ENCODE peak calls at places on chromosomes 5 and 9, in six cellular contexts. E, O, Y, X, C and D are unnamed samples.

GRCh38 chr5:26148569-26149107 is 889.7 kb downstream of the CDH9 start:
- DNase-seq in E (peak), O (no peak), Y (peak), X (no peak), C (peak), D (no peak)

GRCh38 chr5:65329266-65329665 is 152.5 kb downstream of the ADAMTS6 start:
- DNase-seq in E (peak), O (peak), Y (no peak), X (no peak), C (no peak), D (no peak)

GRCh38 chr9:127537014-127537413 is 75.1 kb upstream of the STXBP1 start:
- DNase-seq in E (no peak), O (peak), Y (no peak), X (peak), C (no peak), D (no peak)

GRCh38 chr9:87771251-87772006 is 45.5 kb downstream of the CTSL start:
- DNase-seq in E (peak), O (no peak), Y (peak), X (no peak), C (peak), D (no peak)

GRCh38 chr5:157550668-157551067 is 24.9 kb downstream of the ADAM19 start:
- DNase-seq in E (no peak), O (peak), Y (no peak), X (no peak), C (no peak), D (no peak)

GRCh38 chr5:145178667-145179523 is 656.2 kb downstream of the PRELID2 start:
- DNase-seq in E (peak), O (no peak), Y (no peak), X (no peak), C (peak), D (no peak)

GRCh38 chr5:139664273-139664693 is 16.1 kb downstream of the CXXC5 start:
- DNase-seq in E (no peak), O (no peak), Y (no peak), X (no peak), C (no peak), D (peak)

GRCh38 chr5:161286066-161286655 is 260.4 kb downstream of the GABRB2 start:
- DNase-seq in E (no peak), O (no peak), Y (no peak), X (no peak), C (no peak), D (no peak)

GRCh38 chr5:145981612-145982571 is 45.5 kb downstream of the SH3RF2 start:
- DNase-seq in E (no peak), O (no peak), Y (no peak), X (no peak), C (no peak), D (peak)

GRCh38 chr5:80034962-80035821 is at the start of gene THBS4:
- DNase-seq in E (peak), O (no peak), Y (peak), X (no peak), C (peak), D (no peak)

GRCh38 chr5:146052780-146053179 is 52.6 kb downstream of the PLAC8L1 start:
- DNase-seq in E (no peak), O (no peak), Y (no peak), X (no peak), C (peak), D (no peak)

DNA sequence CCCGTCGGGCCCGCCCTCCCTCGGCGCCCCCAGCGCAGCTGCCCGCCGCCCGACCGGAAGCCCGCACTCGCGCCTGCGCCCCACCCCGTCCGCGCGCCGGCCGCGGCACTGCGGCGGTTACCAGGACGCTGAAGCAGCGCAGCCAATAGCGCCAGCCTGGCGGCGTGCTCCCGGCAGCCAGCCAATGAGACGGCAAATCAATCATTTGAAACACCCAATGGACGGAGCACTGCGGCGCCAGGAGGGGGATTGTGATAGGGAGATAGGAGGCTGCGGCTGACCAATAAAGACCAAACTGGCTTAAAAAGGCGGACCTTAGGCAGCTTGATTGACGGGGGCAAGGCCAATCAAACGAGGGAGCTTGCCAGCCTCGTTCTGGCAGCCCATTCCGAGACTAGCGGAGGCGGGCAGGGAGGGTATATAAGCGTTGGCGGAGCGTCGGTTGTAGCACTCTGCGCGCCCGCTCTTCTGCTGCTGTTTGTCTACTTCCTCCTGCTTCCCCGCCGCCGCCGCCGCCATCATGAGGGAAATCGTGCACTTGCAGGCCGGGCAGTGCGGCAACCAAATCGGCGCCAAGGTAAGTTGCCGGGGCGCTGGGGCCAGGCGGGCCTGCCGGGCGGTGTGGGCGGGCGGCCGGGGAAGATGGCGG is at the start of gene TUBB4B:
- DNase-seq in E (peak), O (peak), Y (peak), X (peak), C (peak), D (peak)
- H4K8ac ChIP-seq in E (no peak), O (peak), Y (no peak), X (peak), C (no peak), D (peak)

GRCh38 chr5:172770374-172770674 is 671 bp downstream of the DUSP1 start:
- DNase-seq in E (no peak), O (no peak), Y (no peak), X (no peak), C (no peak), D (no peak)

GRCh38 chr5:172769598-172770373 is 1.2 kb downstream of the DUSP1 start:
- DNase-seq in E (no peak), O (peak), Y (no peak), X (peak), C (peak), D (no peak)

GRCh38 chr5:172771439-172772111 is 580 bp upstream of the DUSP1 start:
- DNase-seq in E (no peak), O (no peak), Y (no peak), X (no peak), C (peak), D (no peak)

GRCh38 chr5:172772112-172772906 is 1.3 kb upstream of the DUSP1 start:
- DNase-seq in E (peak), O (peak), Y (peak), X (peak), C (peak), D (peak)

GRCh38 chr5:172770675-172771438 is at the start of gene DUSP1:
- DNase-seq in E (peak), O (peak), Y (peak), X (peak), C (peak), D (peak)
- H4K8ac ChIP-seq in E (no peak), O (peak), Y (no peak), X (peak), C (no peak), D (peak)

DNA sequence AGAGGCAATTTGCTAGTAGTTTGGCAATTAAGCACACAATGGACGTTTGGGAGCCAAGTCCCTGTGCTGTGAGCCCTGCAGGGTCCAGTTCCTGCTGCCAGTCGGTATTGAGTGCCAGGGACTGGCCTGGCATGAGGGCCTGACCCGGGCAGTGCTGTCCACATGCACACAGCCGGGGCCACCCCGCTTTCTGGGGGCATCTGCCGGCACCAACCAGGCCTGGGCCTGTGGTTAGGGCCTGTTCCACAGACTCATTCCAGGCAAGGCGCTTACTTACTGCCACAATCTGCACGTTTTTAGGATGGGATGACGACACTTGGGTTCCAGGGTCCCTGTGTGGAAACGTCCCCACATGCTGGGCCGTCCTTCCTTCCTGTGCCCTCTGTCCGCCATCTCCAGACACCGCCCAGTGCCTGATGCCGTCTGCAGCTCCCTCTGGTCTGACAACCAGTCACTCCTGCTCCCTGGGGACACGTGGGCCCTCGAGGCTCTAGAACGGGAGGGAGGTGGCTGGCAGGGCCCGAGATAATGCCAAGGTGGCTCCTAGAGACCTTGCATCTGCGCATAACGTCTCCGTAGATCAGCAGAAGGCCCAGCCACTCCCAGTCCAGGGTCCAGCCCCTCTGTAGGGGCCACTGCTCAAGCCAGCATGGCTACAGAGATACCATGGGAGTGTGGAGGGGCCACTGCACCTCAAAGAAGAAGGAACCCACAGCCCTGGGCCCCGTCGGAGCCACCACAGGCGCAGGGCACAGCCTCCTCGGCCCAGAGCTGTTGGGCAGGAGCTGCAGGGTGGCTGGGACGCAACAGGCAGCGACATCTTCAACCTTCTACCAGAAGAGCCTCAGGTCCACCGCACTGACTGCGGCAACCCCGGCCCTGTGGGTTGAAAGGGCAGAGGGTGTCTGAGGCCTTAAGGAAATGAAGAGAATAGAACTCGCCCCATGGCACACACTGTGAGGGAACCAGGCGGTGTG is 24.7 kb downstream of the SLC9A3 start:
- DNase-seq in E (no peak), O (no peak), Y (no peak), X (no peak), C (no peak), D (no peak)
- H4K8ac ChIP-seq in E (peak), O (no peak), Y (no peak), X (no peak), C (no peak), D (no peak)

DNA sequence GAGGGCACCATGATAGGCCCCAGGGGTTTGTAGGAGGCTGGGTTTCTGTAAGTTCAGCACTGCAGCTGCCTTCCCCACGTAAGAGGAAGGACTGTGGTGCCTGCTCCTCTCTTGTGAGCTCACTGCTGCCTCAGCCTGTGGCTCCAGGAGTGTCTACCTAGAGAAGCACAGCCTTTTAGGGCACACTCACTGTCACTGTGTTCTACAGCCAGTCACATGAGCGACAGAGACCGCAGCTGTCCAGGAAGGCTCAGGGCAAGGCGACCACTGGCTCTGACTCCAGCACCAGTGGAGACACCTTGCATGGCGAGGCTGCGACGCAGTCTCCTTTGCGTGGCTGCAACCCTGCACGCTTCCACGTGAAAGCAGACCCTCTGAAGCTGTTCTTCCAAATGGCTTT is 72.8 kb downstream of the OTULIN start:
- DNase-seq in E (no peak), O (no peak), Y (no peak), X (no peak), C (no peak), D (no peak)
- H4K8ac ChIP-seq in E (no peak), O (no peak), Y (no peak), X (no peak), C (no peak), D (no peak)

GRCh38 chr9:95494022-95494415 is 22.8 kb downstream of the PTCH1 start:
- DNase-seq in E (no peak), O (no peak), Y (no peak), X (no peak), C (no peak), D (peak)
- H4K8ac ChIP-seq in E (no peak), O (no peak), Y (no peak), X (peak), C (no peak), D (no peak)

DNA sequence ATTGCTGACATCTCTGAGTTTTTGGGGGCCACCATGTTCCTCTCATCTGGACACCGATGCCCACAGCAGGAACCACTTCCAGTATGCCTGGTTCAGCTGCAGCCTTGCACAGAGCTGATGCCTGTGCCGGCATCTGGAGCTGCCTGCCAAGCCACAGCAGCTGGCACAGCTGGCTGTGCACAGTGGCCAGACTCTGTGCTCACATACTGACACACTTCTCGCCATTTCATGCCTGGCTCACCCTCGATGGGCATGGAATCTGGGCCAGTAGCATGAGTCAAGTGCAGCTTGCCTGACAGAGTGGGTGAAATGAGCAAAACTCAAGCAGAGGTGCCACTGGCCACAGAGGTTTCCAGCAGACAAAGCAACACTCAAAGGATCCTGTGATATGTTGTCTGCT is 863.4 kb downstream of the DNAH5 start:
- DNase-seq in E (no peak), O (no peak), Y (no peak), X (no peak), C (no peak), D (no peak)
- H4K8ac ChIP-seq in E (no peak), O (no peak), Y (peak), X (no peak), C (no peak), D (no peak)

GRCh38 chr9:126474201-126474765 is 139.4 kb upstream of the LMX1B start:
- DNase-seq in E (no peak), O (peak), Y (no peak), X (peak), C (no peak), D (no peak)
- H4K8ac ChIP-seq in E (no peak), O (peak), Y (no peak), X (no peak), C (no peak), D (no peak)

DNA sequence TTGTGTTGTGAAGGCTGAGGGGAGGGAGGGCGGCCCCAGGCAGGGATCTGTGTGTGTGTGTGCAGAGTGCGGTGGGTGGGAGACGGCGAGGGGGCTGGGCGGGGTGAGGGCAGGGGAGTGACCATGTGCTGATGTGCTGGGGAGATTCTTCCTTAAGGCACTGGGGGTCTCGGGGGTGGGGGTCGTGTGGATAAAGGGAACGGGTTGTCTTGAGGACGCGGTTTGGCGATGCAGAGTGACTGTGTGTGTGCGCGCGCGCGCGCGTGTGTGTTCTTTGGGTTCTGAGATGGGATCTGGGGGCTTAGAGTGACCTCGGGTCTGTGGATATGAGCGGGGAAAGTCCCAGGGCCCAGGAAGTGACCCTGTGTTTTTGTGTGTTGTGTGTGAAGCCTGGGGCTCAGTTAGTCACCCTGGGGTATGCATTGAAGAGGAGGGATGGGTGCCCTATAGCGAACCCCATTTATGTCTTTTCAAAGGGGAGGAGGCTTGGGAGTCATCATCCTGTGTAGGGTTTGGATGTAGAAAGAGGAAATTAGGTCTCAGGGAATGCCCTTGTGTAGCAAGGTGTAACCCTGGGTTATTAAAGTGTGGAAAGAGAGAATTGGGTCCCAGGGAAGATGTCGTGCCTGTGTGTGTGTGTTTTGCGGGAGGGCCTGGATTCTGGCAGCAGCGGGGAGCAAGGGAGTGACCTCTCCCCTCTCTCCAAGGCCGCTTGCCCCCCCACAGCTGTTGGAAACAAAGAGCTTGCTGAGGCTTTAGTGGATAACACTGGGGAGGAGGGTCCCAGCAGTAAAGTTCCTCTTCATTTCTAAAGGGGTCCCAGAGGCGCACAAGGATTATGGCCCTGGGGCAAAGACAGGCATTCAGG is 1.4 kb downstream of the TMEFF1 start:
- DNase-seq in E (peak), O (no peak), Y (no peak), X (peak), C (peak), D (no peak)
- H4K8ac ChIP-seq in E (no peak), O (no peak), Y (no peak), X (no peak), C (no peak), D (no peak)